ENCODE peak calls at places on chromosomes 11 and 22, in eight cellular contexts. B is B cell; E is 8988T; M is NCI-H82; H is iris pigment epithelial cell; L is stimulated activated CD4-positive, alpha-beta T cell treated with anti-CD3 and anti-CD28 coated beads, TNF-alpha, amount 100 ng/mL, for 1 hour; T is astrocyte; Z is GM03348. V is an unnamed sample.
A peak's percentile ranks its signal among the peaks of the same experiment; 100 is the strongest.

GRCh38 chr22:44940121-44940520 is 69.7 kb downstream of the PHF21B start:
- DNase-seq in L (no peak), Z (no peak), T (no peak), H (no peak), E (no peak), B (no peak), M (peak; percentile 50), V (no peak)

GRCh38 chr11:5791165-5791564 is at the start of gene OR52N1:
- DNase-seq in M (no peak), L (no peak), H (no peak), E (no peak), B (no peak), T (no peak), Z (no peak), V (no peak)

GRCh38 chr11:117884994-117885393 is 8.5 kb upstream of the FXYD6 start:
- DNase-seq in Z (no peak), H (peak; percentile 34), E (no peak), M (no peak), B (no peak), L (no peak), T (peak; percentile 19), V (no peak)

GRCh38 chr11:15750535-15751297 is 605.6 kb downstream of the SOX6 start:
- DNase-seq in L (no peak), H (no peak), Z (no peak), B (no peak), T (no peak), E (no peak), M (no peak), V (no peak)

GRCh38 chr11:12680246-12680939 is 6.2 kb downstream of the TEAD1 start:
- DNase-seq in H (peak; percentile 97), L (no peak), T (peak; percentile 94), M (peak; percentile 92), Z (peak; percentile 85), E (no peak), B (no peak), V (peak; percentile 69)

GRCh38 chr11:11396290-11397042 is 43.4 kb upstream of the CSNK2A3 start:
- DNase-seq in M (no peak), B (no peak), Z (peak; percentile 73), L (no peak), T (peak; percentile 95), E (no peak), H (peak; percentile 75), V (peak; percentile 78)

GRCh38 chr11:28089378-28089777 is 18.6 kb downstream of the KIF18A start:
- DNase-seq in E (no peak), B (no peak), T (peak; percentile 18), H (peak; percentile 82), M (no peak), L (no peak), Z (no peak), V (no peak)

GRCh38 chr11:27717377-27717776 is 17.1 kb upstream of the BDNF start:
- DNase-seq in B (no peak), T (no peak), Z (no peak), L (no peak), H (peak; percentile 57), E (no peak), M (peak; percentile 47), V (no peak)

GRCh38 chr11:494761-495536 is 12.1 kb downstream of the RNH1 start:
- DNase-seq in L (no peak), M (no peak), E (peak; percentile 41), H (no peak), B (peak; percentile 43), Z (no peak), T (no peak), V (no peak)

GRCh38 chr11:76205252-76206076 is 838 bp downstream of the WNT11 start:
- DNase-seq in B (no peak), L (no peak), T (no peak), H (no peak), E (no peak), M (no peak), Z (no peak), V (no peak)

GRCh38 chr11:104222464-104222863 is 58.5 kb upstream of the PDGFD start:
- DNase-seq in L (no peak), M (peak; percentile 0), H (no peak), Z (no peak), E (no peak), T (no peak), B (no peak), V (no peak)

GRCh38 chr11:26584818-26585217 is 12.8 kb upstream of the MUC15 start:
- DNase-seq in L (no peak), B (no peak), E (no peak), H (no peak), T (no peak), Z (no peak), M (no peak), V (no peak)

GRCh38 chr22:27993201-27993635 is 74.2 kb upstream of the PITPNB start:
- DNase-seq in E (no peak), M (no peak), L (no peak), Z (no peak), H (no peak), B (no peak), T (no peak), V (no peak)

GRCh38 chr22:29380032-29380781 is 8.2 kb downstream of the AP1B1 start:
- DNase-seq in T (no peak), H (peak; percentile 31), E (no peak), B (no peak), M (no peak), Z (no peak), L (no peak), V (no peak)

GRCh38 chr11:74681686-74682651 is 49.3 kb downstream of the CHRDL2 start:
- DNase-seq in Z (no peak), E (peak; percentile 16), T (peak; percentile 14), B (no peak), M (peak; percentile 2), L (no peak), H (no peak), V (no peak)

GRCh38 chr11:123100378-123101085 is 38.6 kb upstream of the HSPA8 start:
- DNase-seq in L (no peak), Z (peak; percentile 40), H (peak; percentile 26), E (no peak), T (peak; percentile 19), M (no peak), B (no peak), V (no peak)

GRCh38 chr11:79957702-79958101 is 516.9 kb upstream of the TENM4 start:
- DNase-seq in B (no peak), T (no peak), H (no peak), Z (no peak), L (no peak), M (no peak), E (no peak), V (no peak)

GRCh38 chr11:21933095-21933494 is 259.8 kb upstream of the ANO5 start:
- DNase-seq in L (no peak), H (no peak), M (peak; percentile 13), Z (peak; percentile 3), E (no peak), B (no peak), T (no peak), V (no peak)

GRCh38 chr11:132886335-132886734 is 646.0 kb downstream of the OPCML start:
- DNase-seq in E (no peak), L (no peak), M (no peak), H (peak; percentile 32), B (no peak), Z (peak; percentile 69), T (peak; percentile 80), V (no peak)

GRCh38 chr11:107545101-107545514 is 20.4 kb downstream of the ALKBH8 start:
- DNase-seq in Z (peak; percentile 21), T (peak; percentile 94), L (no peak), M (no peak), H (peak; percentile 78), B (no peak), E (no peak), V (no peak)

GRCh38 chr11:74397531-74398243 is 546 bp downstream of the PGM2L1 start:
- DNase-seq in B (peak; percentile 69), H (peak; percentile 34), E (peak; percentile 40), L (no peak), T (peak; percentile 37), Z (peak; percentile 22), M (peak; percentile 61), V (no peak)

GRCh38 chr11:76669901-76670474 is 559 bp downstream of the LRRC32 start:
- DNase-seq in Z (peak; percentile 90), T (peak; percentile 84), H (peak; percentile 94), E (no peak), L (no peak), B (no peak), M (no peak), V (peak; percentile 11)

GRCh38 chr11:105469931-105470330 is 139.9 kb upstream of the GRIA4 start:
- DNase-seq in H (no peak), Z (no peak), L (no peak), M (no peak), B (no peak), E (no peak), T (no peak), V (no peak)

GRCh38 chr11:65414776-65415498 is 7.7 kb upstream of the NEAT1 start:
- DNase-seq in E (peak; percentile 19), Z (peak; percentile 43), B (no peak), H (peak; percentile 23), M (no peak), T (no peak), L (no peak), V (no peak)

GRCh38 chr11:43644626-43645299 is 35.8 kb upstream of the HSD17B12 start:
- DNase-seq in L (no peak), H (peak; percentile 45), M (no peak), T (peak; percentile 0), Z (peak; percentile 19), B (no peak), E (no peak), V (no peak)

GRCh38 chr11:126339866-126340434 is 15.5 kb upstream of the ST3GAL4 start:
- DNase-seq in H (peak; percentile 63), Z (no peak), B (no peak), E (no peak), L (no peak), T (peak; percentile 68), M (no peak), V (no peak)

GRCh38 chr22:43796567-43796966 is 15.5 kb downstream of the EFCAB6 start:
- DNase-seq in B (no peak), L (no peak), M (peak; percentile 45), T (peak; percentile 36), E (no peak), Z (peak; percentile 56), H (peak; percentile 29), V (peak; percentile 52)

GRCh38 chr11:46557684-46558151 is 36.1 kb downstream of the AMBRA1 start:
- DNase-seq in B (no peak), T (peak; percentile 34), L (no peak), E (no peak), H (peak; percentile 54), M (no peak), Z (no peak), V (no peak)

GRCh38 chr22:25729595-25729994 is 12.4 kb upstream of the MYO18B start:
- DNase-seq in T (no peak), Z (no peak), L (no peak), B (no peak), M (no peak), H (no peak), E (no peak), V (no peak)

V was measured in AG09319.